ENCODE peak calls at places on chromosomes 5 and 9, in eight cellular contexts. E, Q, C, S, D, T, K and G are unnamed samples. For H3K4me1, the result is how much of the 10 kb centered on the place peaks cover.

GRCh38 chr9:127132921-127133647 is 10.6 kb upstream of the ANGPTL2 start:
- DNase-seq in K (no peak), E (no peak), S (no peak), Q (no peak), D (no peak), C (no peak), T (no peak), G (peak)

GRCh38 chr5:177608243-177609075 is 8.5 kb downstream of the B4GALT7 start:
- DNase-seq in Q (no peak), S (no peak), T (no peak), K (no peak), D (no peak), E (no peak), C (no peak), G (no peak)

GRCh38 chr9:119963258-119963797 is 594.1 kb upstream of the BRINP1 start:
- DNase-seq in D (no peak), Q (no peak), S (peak), K (no peak), C (no peak), E (no peak), T (no peak), G (no peak)

GRCh38 chr5:39992617-39993203 is 567.9 kb upstream of the DAB2 start:
- DNase-seq in C (no peak), D (no peak), T (no peak), K (no peak), E (no peak), S (peak), Q (no peak), G (peak)

GRCh38 chr5:137395011-137395755 is 103.9 kb downstream of the SPOCK1 start:
- DNase-seq in T (no peak), C (no peak), D (no peak), K (no peak), E (peak), Q (no peak), S (peak), G (no peak)

GRCh38 chr9:20835364-20836286 is 151.6 kb downstream of the FOCAD start:
- DNase-seq in K (no peak), D (no peak), T (no peak), C (no peak), Q (no peak), S (peak), E (peak), G (peak)

GRCh38 chr5:111783537-111783936 is 26.5 kb upstream of the NREP start:
- DNase-seq in C (no peak), E (no peak), S (peak), K (no peak), T (no peak), D (no peak), Q (no peak), G (no peak)

GRCh38 chr9:94142353-94142752 is 58.1 kb downstream of the PTPDC1 start:
- DNase-seq in C (no peak), T (no peak), E (no peak), Q (no peak), S (no peak), K (no peak), D (no peak), G (no peak)

GRCh38 chr9:5876711-5877110 is 14.0 kb upstream of the MLANA start:
- DNase-seq in T (no peak), S (peak), Q (no peak), C (no peak), D (no peak), E (no peak), K (no peak), G (no peak)

DNA sequence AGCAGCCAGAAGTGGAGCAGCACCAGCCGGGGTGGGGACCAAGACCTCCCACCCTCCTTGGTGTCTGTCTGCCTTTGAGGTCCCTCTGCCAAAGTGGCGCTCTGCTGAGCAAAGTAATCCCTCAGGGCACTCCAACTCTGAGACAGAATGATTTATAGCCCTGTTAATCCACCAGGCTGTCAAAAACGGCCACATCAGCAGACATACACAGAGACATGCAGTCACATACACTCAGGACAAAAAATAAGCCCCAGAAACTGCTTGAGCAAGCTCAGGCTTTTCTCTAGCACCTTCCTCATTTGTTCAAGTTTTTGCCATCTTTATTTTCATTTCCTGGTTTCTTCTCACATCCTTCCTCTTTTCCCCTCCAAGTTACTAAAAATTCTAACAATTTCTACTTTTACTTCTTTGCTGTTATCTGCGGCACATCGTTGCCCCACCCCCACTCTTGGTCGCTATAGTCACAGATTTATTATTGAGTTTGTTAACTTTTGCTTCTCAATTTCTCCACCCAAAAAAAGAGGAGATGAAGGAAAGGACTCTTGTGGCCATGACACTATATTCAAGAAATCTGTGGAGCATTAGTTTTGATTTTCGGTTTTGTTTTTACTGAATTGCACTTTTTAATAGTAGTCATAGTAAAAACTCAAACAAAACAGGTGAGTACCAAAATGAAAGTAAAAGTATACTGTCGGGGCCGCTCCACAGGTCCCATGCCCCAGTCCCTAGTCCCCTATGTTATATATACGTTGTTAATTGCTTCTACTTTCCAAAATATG is 17.4 kb upstream of the ADRB2 start:
- DNase-seq in S (no peak), D (no peak), Q (no peak), T (no peak), C (peak), E (peak), K (peak), G (no peak)
- H3K4me1 ChIP-seq in S (under half), D (under half), Q (under half), T (under half), C (under half), E (under half), K (under half), G (under half)

GRCh38 chr5:108398964-108399363 is 17.1 kb upstream of the FBXL17 start:
- DNase-seq in C (no peak), S (no peak), D (no peak), E (no peak), T (no peak), Q (no peak), K (no peak), G (peak)
- H3K4me1 ChIP-seq in C (under half), S (under half), D (under half), E (under half), T (under half), Q (under half), K (under half), G (under half)

DNA sequence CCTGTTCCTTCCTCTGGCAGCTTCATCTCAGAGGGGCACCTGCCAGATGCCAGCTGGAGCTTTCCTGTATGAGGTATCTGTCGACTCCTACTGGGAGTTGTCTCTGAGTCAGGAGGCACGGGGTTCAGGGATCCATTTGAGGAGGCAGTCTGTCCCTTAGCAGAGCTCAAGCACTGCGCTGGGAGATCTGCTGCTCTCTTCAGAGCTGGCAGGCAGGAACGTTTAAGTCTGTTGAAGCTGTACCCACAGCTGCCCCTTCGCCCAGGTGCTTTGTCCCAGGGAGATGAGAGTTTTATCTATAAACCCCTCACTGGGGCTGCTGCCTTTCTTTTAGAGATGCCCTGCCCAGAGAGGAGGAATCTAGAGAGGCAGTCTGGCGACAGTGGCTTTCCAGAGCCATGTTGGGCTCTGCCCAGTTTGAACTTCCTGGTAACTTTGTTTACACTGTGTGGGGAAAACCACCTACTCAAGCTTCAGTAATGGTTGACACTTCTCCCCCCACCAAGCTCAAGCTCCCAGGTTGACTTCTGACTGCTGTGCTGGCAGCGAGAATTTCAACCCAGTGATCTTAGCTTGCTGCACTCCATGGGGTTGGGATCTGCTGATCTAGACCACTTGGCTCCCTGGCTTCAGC is 11.8 kb upstream of the ITGA2 start:
- DNase-seq in D (no peak), E (no peak), K (no peak), Q (no peak), C (no peak), S (no peak), T (no peak), G (no peak)
- H3K4me1 ChIP-seq in D (under half), E (under half), K (under half), Q (under half), C (under half), S (under half), T (under half), G (under half)

GRCh38 chr9:713046-713445 is 128.5 kb upstream of the DMRT1 start:
- DNase-seq in D (no peak), S (no peak), Q (no peak), K (no peak), C (no peak), E (no peak), T (no peak), G (no peak)
- H3K4me1 ChIP-seq in D (under half), S (under half), Q (under half), K (under half), C (under half), E (under half), T (under half), G (under half)